ENCODE peak calls at places on chromosomes 13 and 19, in ten cellular contexts. S, P, L, T, R, H, X, D, I and V are unnamed samples.

GRCh38 chr13:105491345-105491744 is 1044.1 kb downstream of the EFNB2 start:
- DNase-seq in S (no peak), H (no peak), L (no peak), T (no peak), R (no peak), X (no peak), D (no peak), P (no peak), I (no peak), V (no peak)

GRCh38 chr13:38693641-38694040 is 6.8 kb downstream of the FREM2 start:
- DNase-seq in I (peak; percentile 38), D (no peak), X (no peak), H (no peak), L (no peak), P (no peak), R (no peak), T (no peak), S (no peak), V (no peak)

GRCh38 chr19:17075860-17076538 is 422 bp downstream of the MYO9B start:
- DNase-seq in I (peak; percentile 37), D (peak; percentile 56), X (no peak), S (peak; percentile 52), H (peak; percentile 48), T (peak; percentile 56), P (no peak), R (peak; percentile 83), L (no peak), V (no peak)

GRCh38 chr19:50753879-50754278 is 16.4 kb upstream of the GPR32 start:
- DNase-seq in X (no peak), L (no peak), R (no peak), S (no peak), I (no peak), D (no peak), H (no peak), T (no peak), P (no peak), V (no peak)

GRCh38 chr19:38538793-38539528 is 78.8 kb downstream of the MAP4K1 start:
- DNase-seq in D (no peak), P (no peak), I (no peak), X (no peak), T (no peak), S (no peak), R (no peak), H (peak; percentile 33), L (no peak), V (peak; percentile 40)

GRCh38 chr13:27039171-27039701 is 132.4 kb downstream of the USP12 start:
- DNase-seq in H (no peak), P (no peak), D (no peak), X (no peak), I (no peak), R (no peak), S (no peak), L (no peak), T (no peak), V (no peak)

GRCh38 chr13:43377149-43377548 is 353.8 kb downstream of the DNAJC15 start:
- DNase-seq in P (no peak), I (no peak), X (no peak), D (peak; percentile 27), R (no peak), T (no peak), S (no peak), H (no peak), L (no peak), V (no peak)

GRCh38 chr13:36038785-36039415 is 92.3 kb downstream of the DCLK1 start:
- DNase-seq in P (no peak), L (no peak), S (no peak), X (no peak), T (no peak), I (no peak), R (no peak), H (no peak), D (no peak), V (peak; percentile 79)

GRCh38 chr19:18708452-18709231 is 25.2 kb downstream of the CRTC1 start:
- DNase-seq in P (no peak), X (no peak), T (no peak), S (no peak), H (no peak), R (peak; percentile 76), D (no peak), L (no peak), I (peak; percentile 56), V (no peak)

DNA sequence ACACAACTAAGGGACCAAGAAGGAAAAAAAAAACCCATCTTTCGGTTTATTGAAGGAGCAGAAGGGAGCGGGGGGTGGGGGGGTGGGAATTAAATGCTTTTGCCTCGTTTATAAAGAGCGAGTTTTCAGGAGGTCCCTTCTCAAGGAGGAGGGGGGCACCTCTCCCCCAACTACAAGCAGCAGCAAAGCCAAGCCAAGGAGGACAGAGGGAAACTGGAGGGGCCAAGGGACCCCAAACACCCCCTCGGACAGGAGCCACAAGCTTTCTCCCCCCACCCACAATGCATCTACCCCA is 2.4 kb downstream of the IRF2BP1 start:
- DNase-seq in H (no peak), P (no peak), T (no peak), D (no peak), S (no peak), I (no peak), R (no peak), X (no peak), L (no peak), V (no peak)
- H3K4me3 ChIP-seq in H (peak overlapping the region; percentile 69), P (no peak overlapping the region), T (no peak overlapping the region), D (no peak overlapping the region), S (no peak overlapping the region), I (peak overlapping the region; percentile 76), R (no peak overlapping the region), X (no peak overlapping the region), L (peak overlapping the region; percentile 29), V (no peak overlapping the region)

GRCh38 chr19:32403291-32403995 is 2.1 kb upstream of the DPY19L3 start:
- DNase-seq in I (no peak), T (peak; percentile 52), P (no peak), R (no peak), H (no peak), X (no peak), L (no peak), S (no peak), D (no peak), V (no peak)
- H3K4me3 ChIP-seq in I (no peak overlapping the region), T (peak overlapping the region; percentile 96), P (no peak overlapping the region), R (no peak overlapping the region), H (no peak overlapping the region), X (no peak overlapping the region), L (no peak overlapping the region), S (no peak overlapping the region), D (no peak overlapping the region), V (no peak overlapping the region)

GRCh38 chr19:41546386-41546789 is 29.6 kb upstream of the CEACAM21 start:
- DNase-seq in T (no peak), S (no peak), P (no peak), L (no peak), X (no peak), R (no peak), I (no peak), H (peak; percentile 83), D (no peak), V (no peak)
- H3K4me3 ChIP-seq in T (no peak overlapping the region), S (no peak overlapping the region), P (no peak overlapping the region), L (no peak overlapping the region), X (no peak overlapping the region), R (no peak overlapping the region), I (no peak overlapping the region), H (peak overlapping the region; percentile 84), D (no peak overlapping the region), V (no peak overlapping the region)

GRCh38 chr19:290539-291521 is at the start of gene PLPP2:
- DNase-seq in H (no peak), D (peak; percentile 39), L (no peak), I (peak; percentile 93), S (no peak), R (peak; percentile 72), T (peak; percentile 51), P (peak; percentile 97), X (no peak), V (no peak)
- H3K4me3 ChIP-seq in H (no peak within 1 kb of the TSS), D (peak within 1 kb of the TSS; percentile 23), L (peak within 1 kb of the TSS; percentile 60), I (peak within 1 kb of the TSS; percentile 51), S (no peak within 1 kb of the TSS), R (no peak within 1 kb of the TSS), T (peak within 1 kb of the TSS; percentile 35), P (peak within 1 kb of the TSS; percentile 72), X (peak within 1 kb of the TSS; percentile 57), V (peak within 1 kb of the TSS; percentile 55)

GRCh38 chr19:13017306-13018036 is 22.2 kb downstream of the NFIX start:
- DNase-seq in R (no peak), D (no peak), X (no peak), H (no peak), P (peak; percentile 75), I (no peak), S (no peak), T (no peak), L (no peak), V (no peak)

GRCh38 chr19:13015361-13016231 is 20.3 kb downstream of the NFIX start:
- DNase-seq in T (peak; percentile 62), D (no peak), R (no peak), I (no peak), S (no peak), H (no peak), P (peak; percentile 84), X (no peak), L (no peak), V (no peak)

GRCh38 chr19:13018037-13018914 is 23.0 kb downstream of the NFIX start:
- DNase-seq in L (no peak), H (no peak), I (peak; percentile 68), T (peak; percentile 64), S (no peak), X (no peak), D (peak; percentile 84), P (peak; percentile 82), R (no peak), V (no peak)

GRCh38 chr19:13016245-13016627 is 21.0 kb downstream of the NFIX start:
- DNase-seq in S (no peak), X (no peak), I (no peak), P (no peak), D (no peak), H (no peak), L (no peak), R (no peak), T (no peak), V (no peak)

GRCh38 chr19:13016628-13017305 is 21.5 kb downstream of the NFIX start:
- DNase-seq in R (no peak), X (no peak), L (no peak), P (peak; percentile 68), S (no peak), I (no peak), H (no peak), T (peak; percentile 75), D (no peak), V (no peak)
- H3K4me3 ChIP-seq in R (peak overlapping the region; percentile 33), X (no peak overlapping the region), L (no peak overlapping the region), P (no peak overlapping the region), S (no peak overlapping the region), I (no peak overlapping the region), H (no peak overlapping the region), T (no peak overlapping the region), D (peak overlapping the region; percentile 10), V (no peak overlapping the region)

DNA sequence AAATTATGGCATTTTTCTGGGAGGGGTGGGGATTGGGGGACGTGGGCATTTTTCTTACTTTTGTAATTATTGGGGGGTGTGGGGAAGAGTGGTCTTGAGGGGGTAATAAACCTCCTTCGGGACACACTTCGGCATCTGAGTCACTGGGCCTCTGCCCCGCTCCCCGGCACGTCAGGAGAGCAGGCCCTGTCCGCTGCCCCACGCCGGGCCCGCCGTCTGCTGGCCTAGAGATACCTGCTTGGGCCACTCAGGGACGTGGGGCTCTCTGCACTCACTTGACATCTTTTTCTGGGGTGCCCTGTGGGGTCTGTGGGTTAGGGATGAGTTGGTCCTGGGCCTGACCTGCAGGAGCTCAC is 3.5 kb upstream of the FTL start:
- DNase-seq in P (peak; percentile 58), X (no peak), T (no peak), S (no peak), D (no peak), H (no peak), L (no peak), R (no peak), I (no peak), V (no peak)
- H3K4me3 ChIP-seq in P (no peak overlapping the region), X (no peak overlapping the region), T (no peak overlapping the region), S (no peak overlapping the region), D (no peak overlapping the region), H (no peak overlapping the region), L (no peak overlapping the region), R (no peak overlapping the region), I (no peak overlapping the region), V (no peak overlapping the region)

GRCh38 chr19:14563989-14564650 is 7.7 kb downstream of the NDUFB7 start:
- DNase-seq in H (peak; percentile 90), D (no peak), P (peak; percentile 99), X (no peak), T (peak; percentile 71), L (no peak), S (peak; percentile 60), R (no peak), I (no peak), V (no peak)
- H3K4me3 ChIP-seq in H (no peak overlapping the region), D (no peak overlapping the region), P (no peak overlapping the region), X (no peak overlapping the region), T (no peak overlapping the region), L (no peak overlapping the region), S (no peak overlapping the region), R (no peak overlapping the region), I (no peak overlapping the region), V (no peak overlapping the region)